ENCODE peak calls at places on chromosomes 5 and 9, in nine cellular contexts. T, Z, C, A, N, W, P, K and X are unnamed samples.

GRCh38 chr5:162068412-162068811 is 839 bp downstream of the GABRG2 start:
- DNase-seq in T (no peak), Z (peak; percentile 90), C (peak; percentile 7), A (peak; percentile 24), N (no peak), W (peak; percentile 68), P (peak; percentile 3), K (peak; percentile 0), X (no peak)

GRCh38 chr9:17064558-17064957 is 70.3 kb upstream of the CNTLN start:
- DNase-seq in T (no peak), Z (no peak), C (no peak), A (no peak), N (no peak), W (no peak), P (no peak), K (no peak), X (no peak)

GRCh38 chr9:111728617-111729366 is 65.9 kb downstream of the SHOC1 start:
- DNase-seq in T (no peak), Z (peak; percentile 93), C (peak; percentile 96), A (no peak), N (no peak), W (no peak), P (no peak), K (no peak), X (no peak)

GRCh38 chr5:111859533-111860270 is 102.7 kb upstream of the NREP start:
- DNase-seq in T (no peak), Z (peak; percentile 95), C (peak; percentile 93), A (no peak), N (no peak), W (no peak), P (no peak), K (no peak), X (no peak)

GRCh38 chr5:53109041-53109435 is 519 bp downstream of the MOCS2 start:
- DNase-seq in T (peak; percentile 16), Z (peak; percentile 33), C (peak; percentile 26), A (no peak), N (no peak), W (no peak), P (peak; percentile 14), K (no peak), X (no peak)

GRCh38 chr5:176863041-176863764 is 35.9 kb downstream of the HK3 start:
- DNase-seq in T (no peak), Z (no peak), C (no peak), A (no peak), N (no peak), W (no peak), P (peak; percentile 30), K (no peak), X (no peak)

GRCh38 chr9:82022121-82022520 is 33.5 kb downstream of the SPATA31D1 start:
- DNase-seq in T (no peak), Z (no peak), C (no peak), A (no peak), N (no peak), W (no peak), P (no peak), K (no peak), X (no peak)

GRCh38 chr5:81081461-81081835 is 121.3 kb downstream of the RASGRF2 start:
- DNase-seq in T (no peak), Z (no peak), C (no peak), A (no peak), N (peak; percentile 51), W (no peak), P (no peak), K (no peak), X (no peak)

GRCh38 chr5:173925449-173926071 is 37.4 kb downstream of the CPEB4 start:
- DNase-seq in T (peak; percentile 30), Z (peak; percentile 77), C (peak; percentile 75), A (peak; percentile 59), N (peak; percentile 54), W (peak; percentile 24), P (peak; percentile 72), K (peak; percentile 31), X (peak; percentile 26)

GRCh38 chr5:10689391-10690081 is 71.5 kb downstream of the DAP start:
- DNase-seq in T (peak; percentile 48), Z (peak; percentile 57), C (peak; percentile 78), A (peak; percentile 38), N (no peak), W (peak; percentile 8), P (peak; percentile 40), K (no peak), X (no peak)

GRCh38 chr5:61486476-61486875 is 154.4 kb downstream of the ZSWIM6 start:
- DNase-seq in T (no peak), Z (no peak), C (no peak), A (no peak), N (no peak), W (no peak), P (no peak), K (no peak), X (no peak)

GRCh38 chr5:149143470-149143869 is 2.2 kb downstream of the ABLIM3 start:
- DNase-seq in T (no peak), Z (peak; percentile 57), C (peak; percentile 83), A (no peak), N (no peak), W (no peak), P (no peak), K (no peak), X (no peak)

GRCh38 chr5:96968074-96968473 is 32.2 kb downstream of the LNPEP start:
- DNase-seq in T (no peak), Z (peak; percentile 42), C (peak; percentile 62), A (no peak), N (no peak), W (no peak), P (no peak), K (no peak), X (no peak)

GRCh38 chr5:61344187-61344944 is 12.3 kb downstream of the ZSWIM6 start:
- DNase-seq in T (no peak), Z (no peak), C (no peak), A (no peak), N (no peak), W (no peak), P (no peak), K (no peak), X (no peak)

GRCh38 chr9:128251701-128252100 is 24.1 kb downstream of the GOLGA2 start:
- DNase-seq in T (no peak), Z (no peak), C (no peak), A (no peak), N (no peak), W (no peak), P (no peak), K (no peak), X (no peak)

GRCh38 chr5:176784218-176785165 is 25.9 kb upstream of the UNC5A start:
- DNase-seq in T (no peak), Z (peak; percentile 98), C (peak; percentile 93), A (no peak), N (no peak), W (no peak), P (no peak), K (no peak), X (no peak)

GRCh38 chr5:126124706-126125345 is 298.4 kb upstream of the GRAMD2B start:
- DNase-seq in T (no peak), Z (peak; percentile 92), C (peak; percentile 45), A (no peak), N (no peak), W (no peak), P (no peak), K (no peak), X (no peak)

GRCh38 chr9:114037961-114038723 is 40.0 kb downstream of the AMBP start:
- DNase-seq in T (no peak), Z (no peak), C (no peak), A (peak; percentile 18), N (no peak), W (no peak), P (no peak), K (no peak), X (no peak)

GRCh38 chr9:88534456-88535225 is at the start of gene NXNL2:
- DNase-seq in T (no peak), Z (peak; percentile 85), C (peak; percentile 91), A (peak; percentile 61), N (peak; percentile 26), W (peak; percentile 30), P (no peak), K (peak; percentile 36), X (no peak)